ENCODE peak calls at places on chromosomes 5 and 9, in five cellular contexts. G, E, P, X and A are unnamed samples.

GRCh38 chr5:69493235-69493925 is 790 bp downstream of the OCLN start:
- DNase-seq in G (peak), E (peak), P (no peak), X (peak), A (peak)

GRCh38 chr5:171863928-171864327 is 78.3 kb downstream of the SMIM23 start:
- DNase-seq in G (no peak), E (no peak), P (no peak), X (no peak), A (peak)

GRCh38 chr9:129382281-129383004 is 204.4 kb upstream of the IER5L start:
- DNase-seq in G (no peak), E (no peak), P (no peak), X (no peak), A (no peak)

GRCh38 chr9:127185931-127186781 is 63.7 kb upstream of the ANGPTL2 start:
- DNase-seq in G (no peak), E (peak), P (peak), X (peak), A (no peak)

GRCh38 chr9:112753725-112754124 is 3.2 kb downstream of the SNX30 start:
- DNase-seq in G (no peak), E (no peak), P (no peak), X (no peak), A (peak)

GRCh38 chr9:114434878-114435311 is 47.1 kb upstream of the AKNA start:
- DNase-seq in G (peak), E (no peak), P (peak), X (no peak), A (peak)

GRCh38 chr9:38432922-38433510 is 8.8 kb upstream of the IGFBPL1 start:
- DNase-seq in G (no peak), E (no peak), P (peak), X (no peak), A (peak)

GRCh38 chr5:179060116-179061008 is at the start of gene ZNF354C:
- DNase-seq in G (peak), E (peak), P (no peak), X (peak), A (peak)

GRCh38 chr5:65395526-65396155 is 86.1 kb downstream of the ADAMTS6 start:
- DNase-seq in G (no peak), E (no peak), P (no peak), X (no peak), A (peak)

GRCh38 chr5:59799668-59800374 is 93.7 kb downstream of the PDE4D start:
- DNase-seq in G (no peak), E (no peak), P (peak), X (no peak), A (peak)

GRCh38 chr9:114507726-114508125 is 2.5 kb upstream of the WHRN start:
- DNase-seq in G (peak), E (no peak), P (peak), X (no peak), A (peak)

GRCh38 chr9:81848472-81848871 is 79.8 kb upstream of the SPATA31D4 start:
- DNase-seq in G (no peak), E (no peak), P (peak), X (no peak), A (peak)
- TF ChIP-seq CTCF in G (no peak), E (no peak), P (peak), X (peak), A (peak)

GRCh38 chr5:62825623-62826220 is 247.1 kb downstream of the LRRC70 start:
- DNase-seq in G (no peak), E (no peak), P (no peak), X (no peak), A (no peak)

GRCh38 chr5:62824936-62825335 is 246.3 kb downstream of the LRRC70 start:
- DNase-seq in G (no peak), E (no peak), P (no peak), X (no peak), A (no peak)

GRCh38 chr5:62829241-62829986 is 250.8 kb downstream of the LRRC70 start:
- DNase-seq in G (no peak), E (no peak), P (no peak), X (no peak), A (no peak)

DNA sequence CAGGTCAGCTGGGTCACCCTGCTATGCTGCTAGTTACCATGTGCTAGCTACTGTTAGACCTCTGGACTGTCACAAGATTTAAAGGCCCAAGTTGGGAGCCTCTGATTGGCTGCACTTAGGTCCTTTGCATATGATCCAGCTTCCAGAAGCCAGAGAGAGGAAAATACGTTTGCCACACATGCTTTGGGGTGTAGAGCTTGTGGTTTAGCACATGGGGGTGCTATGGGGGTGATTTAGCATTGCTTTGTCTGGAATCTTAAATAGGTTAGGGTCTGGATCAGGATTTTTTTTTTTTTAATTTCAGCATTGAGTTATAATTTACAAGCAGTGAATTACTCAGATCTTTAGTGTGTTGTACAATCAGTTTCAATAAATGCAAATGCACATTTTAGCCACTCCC is 250.1 kb downstream of the LRRC70 start:
- DNase-seq in G (no peak), E (no peak), P (no peak), X (no peak), A (no peak)
- TF ChIP-seq CTCF in G (no peak), E (no peak), P (no peak), X (no peak), A (no peak)

GRCh38 chr5:67454957-67455561 is 258.5 kb upstream of the CD180 start:
- DNase-seq in G (no peak), E (no peak), P (no peak), X (no peak), A (no peak)
- TF ChIP-seq CTCF in G (no peak), E (no peak), P (no peak), X (no peak), A (no peak)

GRCh38 chr9:3893519-3893918 is 367.7 kb upstream of the RFX3 start:
- DNase-seq in G (no peak), E (no peak), P (no peak), X (no peak), A (no peak)
- TF ChIP-seq CTCF in G (no peak), E (no peak), P (no peak), X (no peak), A (no peak)

DNA sequence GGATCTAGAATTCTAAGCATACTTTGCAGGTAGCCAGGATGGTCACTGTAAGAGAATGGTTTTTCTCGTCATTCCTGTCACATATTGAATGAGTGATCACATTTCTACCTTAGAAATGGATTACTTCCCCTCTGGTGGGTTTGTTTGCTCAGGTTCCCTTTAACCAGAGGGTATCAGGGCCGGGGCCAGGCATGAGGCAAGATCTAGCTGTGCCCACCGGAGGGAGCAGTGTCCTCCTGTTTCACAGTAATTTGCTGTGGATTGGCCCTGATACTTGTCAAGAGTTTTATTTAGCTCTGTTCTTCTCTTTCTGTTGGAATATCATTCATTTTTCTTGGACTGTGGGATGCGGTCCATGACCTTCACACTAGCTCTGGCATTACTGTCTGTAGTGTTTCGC is 42.3 kb upstream of the ZBED3 start:
- DNase-seq in G (no peak), E (no peak), P (peak), X (no peak), A (peak)
- TF ChIP-seq CTCF in G (no peak), E (no peak), P (peak), X (no peak), A (peak)